ENCODE peak calls at places on chromosomes 6 and 20, in six cellular contexts. I is dorsolateral prefrontal cortex, P is DND-41, C is ovary, O is sigmoid colon, A is RWPE1. L is an unnamed sample.

GRCh38 chr6:9984607-9985006 is 430.3 kb downstream of the TFAP2A start:
- DNase-seq in A (no peak), C (no peak), P (no peak), I (no peak), O (no peak), L (no peak)

GRCh38 chr6:169988769-169989550 is 237.5 kb downstream of the ERMARD start:
- DNase-seq in C (no peak), O (peak), P (no peak), I (no peak), A (no peak), L (no peak)

GRCh38 chr6:109896333-109896732 is 81.8 kb upstream of the GPR6 start:
- DNase-seq in O (no peak), C (no peak), P (no peak), I (no peak), A (no peak), L (no peak)

GRCh38 chr6:134123666-134124208 is 71.3 kb upstream of the SLC2A12 start:
- DNase-seq in P (no peak), I (no peak), A (peak), O (no peak), C (no peak), L (peak)

GRCh38 chr6:56821005-56821432 is 133.9 kb upstream of the BEND6 start:
- DNase-seq in A (no peak), C (no peak), I (no peak), P (no peak), O (no peak), L (no peak)

GRCh38 chr6:35047265-35048011 is 93.7 kb downstream of the TCP11 start:
- DNase-seq in A (no peak), O (peak), I (no peak), C (no peak), P (peak), L (no peak)

GRCh38 chr6:142943746-142944125 is 1.2 kb downstream of the HIVEP2 start:
- DNase-seq in I (no peak), O (no peak), P (peak), A (no peak), C (peak), L (peak)

GRCh38 chr20:35166242-35166830 is 5.5 kb upstream of the PROCR start:
- DNase-seq in A (no peak), O (no peak), I (no peak), P (no peak), C (no peak), L (no peak)

GRCh38 chr6:41503841-41504525 is 42.2 kb upstream of the FOXP4 start:
- DNase-seq in A (peak), C (peak), I (no peak), O (no peak), P (no peak), L (no peak)

GRCh38 chr6:41505084-41506049 is 40.8 kb upstream of the FOXP4 start:
- DNase-seq in A (peak), O (peak), C (peak), P (peak), I (peak), L (no peak)

GRCh38 chr6:41504526-41505021 is 41.6 kb upstream of the FOXP4 start:
- DNase-seq in A (no peak), C (no peak), P (no peak), I (no peak), O (no peak), L (no peak)

GRCh38 chr6:41502607-41503434 is 43.4 kb upstream of the FOXP4 start:
- DNase-seq in O (peak), P (no peak), A (no peak), I (no peak), C (peak), L (no peak)

GRCh38 chr6:41503435-41503768 is 42.8 kb upstream of the FOXP4 start:
- DNase-seq in O (no peak), A (no peak), I (no peak), P (no peak), C (no peak), L (no peak)
- H3K27ac ChIP-seq in O (peak), A (no peak), I (no peak), P (no peak), C (no peak), L (no peak)

GRCh38 chr6:106972500-106972899 is 2.0 kb downstream of the CD24 start:
- DNase-seq in I (no peak), O (no peak), P (no peak), A (no peak), C (no peak), L (no peak)
- H3K27ac ChIP-seq in I (no peak), O (no peak), P (no peak), A (no peak), C (no peak), L (no peak)

DNA sequence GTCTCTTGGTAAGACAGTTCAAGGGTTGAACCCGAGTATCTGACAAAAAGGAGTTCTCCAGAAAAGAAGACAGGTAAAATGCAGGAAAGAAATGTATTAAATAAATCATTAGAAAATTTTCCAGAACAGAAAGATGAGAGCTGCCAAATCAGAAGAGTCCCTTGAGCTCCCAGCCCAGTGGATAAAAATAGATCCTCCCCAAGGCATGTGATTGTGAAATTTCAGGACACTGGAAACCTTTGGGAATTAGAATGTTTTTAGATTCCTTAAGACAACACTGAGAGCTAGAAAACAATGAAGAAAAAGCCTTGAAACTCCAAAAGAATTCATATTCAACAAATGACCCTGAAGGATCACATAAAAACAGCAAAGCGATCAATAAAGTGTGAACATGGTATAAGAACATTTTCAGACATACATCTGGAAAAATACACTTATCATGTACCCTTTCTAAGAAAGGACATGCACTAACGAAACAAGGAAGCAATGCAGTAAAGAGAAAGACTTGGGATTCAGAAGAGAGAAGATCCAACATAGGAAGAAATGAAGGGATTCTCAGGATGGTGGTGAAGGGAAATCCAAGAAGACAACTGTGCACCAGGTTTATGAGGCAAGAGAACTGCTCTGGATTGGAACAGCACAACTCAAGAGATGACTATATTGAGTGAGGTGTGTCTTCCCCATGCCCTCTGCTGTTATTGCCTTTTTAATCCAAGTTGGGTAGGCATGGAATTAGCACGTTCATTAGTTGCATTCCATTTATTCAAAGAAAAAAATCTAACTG is 390.4 kb downstream of the SYNE1 start:
- DNase-seq in O (no peak), P (no peak), C (no peak), I (no peak), A (no peak), L (no peak)
- H3K27ac ChIP-seq in O (peak), P (no peak), C (no peak), I (peak), A (no peak), L (no peak)

GRCh38 chr20:25227317-25227831 is 20.5 kb upstream of the PYGB start:
- DNase-seq in P (no peak), I (no peak), C (no peak), A (peak), O (no peak), L (no peak)
- H3K27ac ChIP-seq in P (no peak), I (peak), C (no peak), A (peak), O (peak), L (no peak)

DNA sequence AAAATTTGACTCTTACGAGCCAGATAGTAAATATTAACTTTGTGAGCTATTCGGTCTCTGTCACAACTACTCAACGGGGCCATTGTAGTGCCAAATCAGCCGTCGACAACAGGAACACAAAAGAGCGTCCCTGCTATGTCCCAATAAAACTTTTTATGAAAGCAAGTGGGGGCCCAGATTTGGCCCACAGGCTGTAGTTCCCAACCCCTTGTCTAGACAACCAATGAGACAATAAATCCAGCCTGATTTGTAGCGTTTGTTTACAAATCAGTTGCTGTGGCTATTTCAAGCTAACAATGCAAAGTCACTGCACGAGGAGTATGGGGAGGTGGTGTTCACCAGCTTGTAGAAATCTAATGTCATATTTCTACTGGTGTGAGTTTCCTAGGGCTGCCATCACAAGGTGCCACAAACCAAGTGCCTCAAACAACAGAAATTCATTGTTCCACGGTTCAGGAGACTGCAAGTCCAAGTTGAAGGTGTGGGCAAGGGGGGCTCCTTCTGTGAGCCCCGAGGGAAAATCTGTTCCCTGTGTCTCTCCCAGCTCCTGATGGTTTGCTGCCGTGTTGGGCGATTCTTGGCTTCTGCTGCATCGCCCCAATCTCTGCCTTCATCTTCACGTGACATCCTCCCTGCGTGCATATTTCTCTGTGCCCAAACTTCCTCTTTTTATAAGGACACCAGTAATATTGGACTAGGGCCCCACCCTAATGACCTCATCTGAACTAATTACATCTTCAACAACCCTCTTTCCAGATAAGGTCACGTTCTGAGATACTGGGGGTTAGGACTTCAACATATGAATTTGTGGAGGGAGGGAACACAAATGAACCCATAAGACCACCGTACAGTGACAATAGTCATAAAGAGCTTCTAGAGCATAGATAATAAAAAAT is 355.9 kb upstream of the JARID2 start:
- DNase-seq in O (no peak), C (no peak), I (no peak), P (no peak), A (no peak), L (no peak)
- H3K27ac ChIP-seq in O (no peak), C (no peak), I (no peak), P (no peak), A (no peak), L (no peak)